ENCODE peak calls at places on chromosome 12, in four cellular contexts. F, L, Q and W are unnamed samples.
A peak's percentile ranks its signal among the peaks of the same experiment; 100 is the strongest.

GRCh38 chr12:94150483-94151225 is 2.3 kb downstream of the PLXNC1 start:
- DNase-seq in Q (no peak), F (no peak), L (no peak), W (no peak)

GRCh38 chr12:88665051-88665450 is 84.8 kb upstream of the KITLG start:
- DNase-seq in F (peak; percentile 18), L (no peak), Q (no peak), W (peak; percentile 68)

GRCh38 chr12:71787574-71787973 is 32.9 kb downstream of the RAB21 start:
- DNase-seq in Q (no peak), L (no peak), F (no peak), W (no peak)

GRCh38 chr12:49776413-49776812 is 35.1 kb downstream of the TMBIM6 start:
- DNase-seq in F (peak; percentile 58), Q (peak; percentile 72), L (peak; percentile 81), W (peak; percentile 79)

GRCh38 chr12:108734200-108734906 is 3.0 kb upstream of the CORO1C start:
- DNase-seq in Q (peak; percentile 67), F (peak; percentile 82), L (no peak), W (peak; percentile 68)

GRCh38 chr12:113664224-113664681 is 192.6 kb upstream of the LHX5 start:
- DNase-seq in L (no peak), Q (no peak), F (no peak), W (no peak)

GRCh38 chr12:28961948-28962384 is 187.1 kb upstream of the FAR2 start:
- DNase-seq in Q (no peak), F (no peak), L (no peak), W (no peak)

GRCh38 chr12:65300067-65300466 is 21.6 kb downstream of the MSRB3 start:
- DNase-seq in L (no peak), Q (no peak), F (no peak), W (no peak)

GRCh38 chr12:97308576-97309198 is 153.9 kb upstream of the RMST start:
- DNase-seq in F (no peak), L (no peak), Q (peak; percentile 5), W (peak; percentile 33)

GRCh38 chr12:2864198-2864597 is 7.4 kb upstream of the TEX52 start:
- DNase-seq in L (no peak), F (no peak), Q (no peak), W (no peak)

GRCh38 chr12:100345020-100345767 is 11.7 kb upstream of the SLC17A8 start:
- DNase-seq in Q (no peak), F (no peak), L (no peak), W (no peak)

GRCh38 chr12:2580821-2581220 is 213.9 kb upstream of the FKBP4 start:
- DNase-seq in Q (no peak), F (no peak), L (no peak), W (peak; percentile 20)

GRCh38 chr12:67457799-67458680 is 188.9 kb downstream of the CAND1 start:
- DNase-seq in Q (no peak), F (no peak), L (no peak), W (no peak)

GRCh38 chr12:6041891-6042290 is 82.6 kb downstream of the VWF start:
- DNase-seq in Q (no peak), L (no peak), F (no peak), W (no peak)

GRCh38 chr12:58459191-58459590 is 461.1 kb downstream of the LRIG3 start:
- DNase-seq in Q (no peak), L (no peak), F (no peak), W (no peak)

GRCh38 chr12:31629756-31630732 is 29.4 kb upstream of the ETFBKMT start:
- DNase-seq in F (no peak), L (peak; percentile 60), Q (no peak), W (no peak)

GRCh38 chr12:119444462-119445044 is 110.0 kb downstream of the CCDC60 start:
- DNase-seq in F (peak; percentile 36), L (peak; percentile 46), Q (peak; percentile 28), W (no peak)

GRCh38 chr12:92908108-92908507 is 21.0 kb downstream of the EEA1 start:
- DNase-seq in L (no peak), F (peak; percentile 8), Q (no peak), W (no peak)

GRCh38 chr12:111741235-111741812 is 25.4 kb upstream of the ALDH2 start:
- DNase-seq in Q (no peak), L (no peak), F (no peak), W (no peak)

GRCh38 chr12:12008931-12009611 is 61.7 kb upstream of the BCL2L14 start:
- DNase-seq in Q (no peak), L (no peak), F (peak; percentile 84), W (no peak)

GRCh38 chr12:48965447-48965846 is 6.1 kb downstream of the WNT10B start:
- DNase-seq in F (no peak), L (no peak), Q (no peak), W (no peak)

GRCh38 chr12:95966287-95966870 is 23.2 kb downstream of the AMDHD1 start:
- DNase-seq in Q (no peak), F (no peak), L (no peak), W (no peak)

GRCh38 chr12:46921048-46921753 is 95.4 kb upstream of the SLC38A4 start:
- DNase-seq in L (no peak), F (peak; percentile 60), Q (no peak), W (peak; percentile 17)

GRCh38 chr12:131315601-131316000 is 361.9 kb downstream of the ADGRD1 start:
- DNase-seq in L (no peak), F (no peak), Q (no peak), W (no peak)